ENCODE peak calls at places on chromosomes 4 and X, in four cellular contexts. U, J, O and A are unnamed samples.

GRCh38 chr4:82043809-82044137 is 330.0 kb downstream of the HNRNPD start:
- DNase-seq in U (no peak), J (no peak), O (no peak), A (no peak)

GRCh38 chr4:4269326-4269725 is 20.6 kb downstream of the LYAR start:
- DNase-seq in U (no peak), J (no peak), O (no peak), A (no peak)

GRCh38 chrX:35919536-35920309 is at the start of gene CFAP47:
- DNase-seq in U (peak; percentile 16), J (no peak), O (no peak), A (no peak)

GRCh38 chr4:6908397-6909112 is 1.1 kb upstream of the TBC1D14 start:
- DNase-seq in U (no peak), J (no peak), O (no peak), A (no peak)

GRCh38 chr4:14807857-14808256 is 194.4 kb upstream of the CPEB2 start:
- DNase-seq in U (no peak), J (no peak), O (no peak), A (no peak)

GRCh38 chrX:116114999-116115398 is 55.5 kb upstream of the AGTR2 start:
- DNase-seq in U (no peak), J (no peak), O (no peak), A (no peak)

GRCh38 chr4:54014761-54015160 is 49.6 kb downstream of the CHIC2 start:
- DNase-seq in U (no peak), J (no peak), O (no peak), A (no peak)

GRCh38 chrX:10922158-10922557 is 189.0 kb upstream of the HCCS start:
- DNase-seq in U (no peak), J (peak; percentile 79), O (no peak), A (no peak)

GRCh38 chr4:1851575-1852415 is 4.2 kb downstream of the LETM1 start:
- DNase-seq in U (no peak), J (no peak), O (no peak), A (no peak)

GRCh38 chr4:155530857-155531256 is 135.8 kb upstream of the GUCY1A1 start:
- DNase-seq in U (no peak), J (no peak), O (no peak), A (no peak)

GRCh38 chr4:41531561-41532245 is 6.3 kb upstream of the LIMCH1 start:
- DNase-seq in U (no peak), J (no peak), O (no peak), A (no peak)

GRCh38 chrX:21943460-21944135 is 3.1 kb downstream of the SMS start:
- DNase-seq in U (no peak), J (peak; percentile 87), O (no peak), A (no peak)

GRCh38 chrX:48102874-48103374 is 27.5 kb upstream of the SPACA5B start:
- DNase-seq in U (no peak), J (no peak), O (no peak), A (no peak)

GRCh38 chr4:10160280-10160856 is 43.8 kb upstream of the WDR1 start:
- DNase-seq in U (no peak), J (peak; percentile 41), O (no peak), A (no peak)

GRCh38 chr4:41120297-41121217 is 93.8 kb downstream of the APBB2 start:
- DNase-seq in U (no peak), J (no peak), O (no peak), A (no peak)

GRCh38 chr4:129220254-129220653 is 124.3 kb downstream of the C4orf33 start:
- DNase-seq in U (no peak), J (no peak), O (no peak), A (no peak)

GRCh38 chr4:104743141-104743748 is 248.6 kb upstream of the CXXC4 start:
- DNase-seq in U (no peak), J (no peak), O (no peak), A (no peak)

GRCh38 chr4:87005690-87006461 is 71.1 kb downstream of the AFF1 start:
- DNase-seq in U (no peak), J (no peak), O (no peak), A (peak; percentile 31)

GRCh38 chrX:132564026-132564425 is 75.2 kb upstream of the MBNL3 start:
- DNase-seq in U (no peak), J (no peak), O (no peak), A (no peak)

GRCh38 chr4:42396361-42397255 is 680 bp upstream of the SHISA3 start:
- DNase-seq in U (no peak), J (no peak), O (no peak), A (no peak)

GRCh38 chr4:95409750-95410149 is 139.0 kb downstream of the UNC5C start:
- DNase-seq in U (no peak), J (no peak), O (no peak), A (no peak)

GRCh38 chr4:11053601-11054000 is 369.0 kb upstream of the CLNK start:
- DNase-seq in U (no peak), J (no peak), O (no peak), A (no peak)

GRCh38 chr4:183905593-183906485 is 732 bp downstream of the STOX2 start:
- DNase-seq in U (peak; percentile 3), J (no peak), O (no peak), A (no peak)

GRCh38 chrX:11423362-11423818 is 130.2 kb downstream of the AMELX start:
- DNase-seq in U (no peak), J (peak; percentile 49), O (no peak), A (no peak)

GRCh38 chrX:20352935-20353336 is 86.2 kb upstream of the RPS6KA3 start:
- DNase-seq in U (no peak), J (no peak), O (no peak), A (no peak)

GRCh38 chrX:18674417-18674787 is 2.5 kb upstream of the RS1 start:
- DNase-seq in U (peak; percentile 29), J (no peak), O (peak; percentile 5), A (peak; percentile 5)

GRCh38 chr4:86594559-86595425 is 677 bp downstream of the PTPN13 start:
- DNase-seq in U (peak; percentile 30), J (peak; percentile 89), O (peak; percentile 4), A (peak; percentile 24)

GRCh38 chrX:50161143-50161542 is 39.7 kb downstream of the AKAP4 start:
- DNase-seq in U (no peak), J (no peak), O (no peak), A (no peak)

GRCh38 chrX:139823806-139824205 is 109.0 kb downstream of the ATP11C start:
- DNase-seq in U (no peak), J (no peak), O (no peak), A (no peak)

GRCh38 chrX:57906790-57907189 is 3.5 kb downstream of the ZXDA start:
- DNase-seq in U (no peak), J (peak; percentile 76), O (no peak), A (no peak)

GRCh38 chr4:166146806-166147540 is 273.9 kb downstream of the TLL1 start:
- DNase-seq in U (no peak), J (no peak), O (no peak), A (no peak)

GRCh38 chrX:20267924-20268701 is 1.4 kb upstream of the RPS6KA3 start:
- DNase-seq in U (peak; percentile 13), J (no peak), O (peak; percentile 7), A (no peak)

GRCh38 chrX:22300130-22300529 is 27.4 kb downstream of the CBLL2 start:
- DNase-seq in U (no peak), J (peak; percentile 65), O (no peak), A (no peak)

GRCh38 chr4:82372502-82372873 is 1.3 kb downstream of the HNRNPD start:
- DNase-seq in U (peak; percentile 16), J (peak; percentile 13), O (no peak), A (peak; percentile 8)

GRCh38 chr4:146522862-146523205 is 1.1 kb upstream of the SLC10A7 start:
- DNase-seq in U (no peak), J (no peak), O (no peak), A (no peak)

GRCh38 chr4:113686950-113687718 is 74.4 kb downstream of the CAMK2D start:
- DNase-seq in U (no peak), J (no peak), O (no peak), A (no peak)

GRCh38 chr4:1636490-1637211 is 47.5 kb downstream of the FAM53A start:
- DNase-seq in U (no peak), J (no peak), O (no peak), A (no peak)

GRCh38 chr4:183255487-183255886 is 64.6 kb downstream of the CLDN22 start:
- DNase-seq in U (no peak), J (peak; percentile 15), O (no peak), A (no peak)